ENCODE peak calls at places on chromosomes 11 and 22, in five cellular contexts. S, F, H, N and M are unnamed samples.

GRCh38 chr11:10091314-10092045 is 202.5 kb downstream of the SBF2 start:
- DNase-seq in S (no peak), F (no peak), H (no peak), N (no peak), M (no peak)

GRCh38 chr11:16843307-16843706 is 104.9 kb downstream of the C11orf58 start:
- DNase-seq in S (peak), F (no peak), H (no peak), N (no peak), M (no peak)

GRCh38 chr22:38228873-38229740 is 27.3 kb downstream of the MAFF start:
- DNase-seq in S (peak), F (no peak), H (peak), N (no peak), M (peak)

GRCh38 chr11:104799251-104799650 is 99.0 kb downstream of the CASP12 start:
- DNase-seq in S (no peak), F (no peak), H (no peak), N (no peak), M (no peak)

GRCh38 chr22:41966607-41967240 is 2.5 kb upstream of the SEPTIN3 start:
- DNase-seq in S (peak), F (no peak), H (peak), N (peak), M (no peak)

GRCh38 chr11:2313051-2313951 is 11.5 kb downstream of the TSPAN32 start:
- DNase-seq in S (no peak), F (no peak), H (no peak), N (no peak), M (no peak)

GRCh38 chr11:79198898-79199250 is 242.0 kb downstream of the TENM4 start:
- DNase-seq in S (no peak), F (no peak), H (no peak), N (no peak), M (no peak)

GRCh38 chr11:77165066-77165465 is 37.0 kb downstream of the MYO7A start:
- DNase-seq in S (no peak), F (no peak), H (no peak), N (no peak), M (peak)

GRCh38 chr11:64650923-64651523 is 60.0 kb downstream of the SLC22A12 start:
- DNase-seq in S (no peak), F (no peak), H (peak), N (no peak), M (no peak)

GRCh38 chr11:96278039-96278897 is 64.7 kb downstream of the MAML2 start:
- DNase-seq in S (no peak), F (no peak), H (peak), N (no peak), M (no peak)

GRCh38 chr11:112318193-112318592 is 57.5 kb upstream of the PLET1 start:
- DNase-seq in S (no peak), F (no peak), H (peak), N (no peak), M (no peak)

GRCh38 chr22:47000256-47000655 is 237.8 kb downstream of the TBC1D22A start:
- DNase-seq in S (no peak), F (no peak), H (no peak), N (no peak), M (no peak)